ENCODE peak calls at places on chromosomes 2 and 18, in four cellular contexts. S, N, J and D are unnamed samples.

GRCh38 chr2:174688079-174688478 is 76.2 kb downstream of the CHRNA1 start:
- DNase-seq in N (no peak), J (no peak), S (peak), D (no peak)

GRCh38 chr2:238498691-238499295 is 72.1 kb downstream of the ASB1 start:
- DNase-seq in J (no peak), N (no peak), S (no peak), D (no peak)

GRCh38 chr18:63540131-63540530 is 2.0 kb upstream of the SERPINB12 start:
- DNase-seq in J (no peak), S (no peak), N (no peak), D (no peak)

GRCh38 chr2:37855283-37856041 is 69.6 kb upstream of the RMDN2 start:
- DNase-seq in J (no peak), S (no peak), N (no peak), D (no peak)

GRCh38 chr18:23259701-23260661 is 124.7 kb downstream of the CABLES1 start:
- DNase-seq in N (peak), S (peak), J (no peak), D (no peak)

GRCh38 chr18:25962176-25962575 is 128.2 kb downstream of the SS18 start:
- DNase-seq in J (no peak), N (no peak), S (no peak), D (no peak)

GRCh38 chr18:40407913-40408312 is 1547.1 kb upstream of the PIK3C3 start:
- DNase-seq in J (no peak), S (no peak), N (no peak), D (no peak)

GRCh38 chr18:61167902-61168301 is 165.3 kb upstream of the CDH20 start:
- DNase-seq in N (no peak), J (no peak), S (no peak), D (no peak)

GRCh38 chr18:58556333-58557012 is 72.4 kb downstream of the ALPK2 start:
- DNase-seq in S (no peak), J (no peak), N (no peak), D (no peak)

GRCh38 chr18:15198116-15198389 is 450.1 kb downstream of the ANKRD30B start:
- DNase-seq in S (no peak), J (no peak), N (no peak), D (peak)

GRCh38 chr2:197869501-197870111 is 65.2 kb downstream of the PLCL1 start:
- DNase-seq in S (peak), N (no peak), J (no peak), D (no peak)
- TF ChIP-seq BHLHE40 in S (no peak), N (no peak), J (no peak), D (no peak)

DNA sequence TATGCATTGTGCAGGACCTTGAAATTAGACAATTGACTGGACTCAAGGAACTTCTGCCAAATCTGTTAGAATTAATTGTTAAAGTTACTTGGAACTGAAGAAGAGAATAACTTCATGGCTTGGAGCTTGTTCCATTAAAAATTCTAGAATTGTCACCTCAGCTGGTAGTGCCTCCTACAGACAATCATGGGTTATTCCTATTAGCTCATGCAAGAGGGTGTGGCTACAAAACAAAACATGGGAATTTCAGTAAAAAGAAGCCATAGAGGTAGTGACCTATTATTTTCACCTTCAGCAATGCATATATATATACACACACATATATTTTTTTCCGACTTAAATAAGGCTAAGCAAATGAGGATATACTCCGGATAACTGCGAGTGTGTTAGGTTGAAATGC is 181.9 kb upstream of the DTNA start:
- DNase-seq in J (no peak), S (no peak), N (no peak), D (no peak)
- TF ChIP-seq SP1 in J (no peak), S (no peak), N (no peak), D (no peak)

GRCh38 chr2:234502919-234503285 is 6.0 kb upstream of the ARL4C start:
- DNase-seq in J (no peak), N (no peak), S (no peak), D (no peak)

GRCh38 chr2:234502285-234502918 is 5.5 kb upstream of the ARL4C start:
- DNase-seq in S (no peak), J (no peak), N (no peak), D (no peak)

GRCh38 chr2:234497592-234498023 is 727 bp upstream of the ARL4C start:
- DNase-seq in N (no peak), J (no peak), S (no peak), D (no peak)

GRCh38 chr2:234496835-234497591 is at the start of gene ARL4C:
- DNase-seq in S (peak), J (no peak), N (peak), D (peak)

DNA sequence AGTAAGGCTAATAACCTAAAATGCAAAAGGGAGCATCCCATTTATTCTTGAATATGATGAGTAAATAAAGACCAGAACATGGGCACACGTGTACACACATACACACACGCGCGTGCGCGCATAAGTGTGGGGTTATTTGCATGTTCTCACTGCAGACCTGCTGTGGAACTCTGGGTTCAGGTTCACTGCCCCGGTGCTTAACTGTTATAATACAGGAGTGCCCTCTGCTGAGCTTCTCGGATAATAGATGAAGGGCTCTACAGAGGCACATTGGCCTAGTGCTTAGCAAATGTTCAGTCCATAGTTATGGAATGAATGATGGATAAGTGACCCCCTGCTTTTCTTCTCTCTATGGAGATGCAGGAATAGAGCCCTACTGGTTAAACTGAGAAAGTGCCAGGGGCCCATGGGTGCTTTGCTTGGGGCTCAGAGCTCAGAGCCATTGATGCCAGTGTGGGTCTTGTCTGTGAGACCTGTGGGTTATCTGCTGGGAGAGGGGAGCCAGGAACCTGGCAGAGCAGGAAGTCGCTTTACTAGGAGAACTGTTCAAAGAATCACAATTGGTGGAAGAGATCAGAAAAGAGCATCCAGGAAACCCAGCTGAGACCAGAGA is 3.6 kb upstream of the ARL4C start:
- DNase-seq in S (peak), J (peak), N (peak), D (peak)
- TF ChIP-seq BHLHE40 in S (no peak), J (no peak), N (no peak), D (no peak)

GRCh38 chr18:45326505-45326904 is 288.8 kb upstream of the SLC14A2 start:
- DNase-seq in N (no peak), S (no peak), J (no peak), D (no peak)
- TF ChIP-seq SP1 in N (no peak), S (no peak), J (no peak), D (no peak)

GRCh38 chr2:134861173-134861572 is 22.8 kb downstream of the ACMSD start:
- DNase-seq in S (no peak), J (no peak), N (no peak), D (no peak)
- TF ChIP-seq BHLHE40 in S (no peak), J (no peak), N (no peak), D (no peak)

GRCh38 chr2:227365833-227366232 is 13.3 kb downstream of the TM4SF20 start:
- DNase-seq in S (no peak), N (no peak), J (no peak), D (no peak)

GRCh38 chr2:227370791-227371312 is 8.3 kb downstream of the TM4SF20 start:
- DNase-seq in N (peak), S (no peak), J (no peak), D (no peak)

GRCh38 chr2:227370087-227370486 is 9.0 kb downstream of the TM4SF20 start:
- DNase-seq in S (no peak), J (no peak), N (no peak), D (no peak)

GRCh38 chr2:227363756-227364155 is 15.3 kb downstream of the TM4SF20 start:
- DNase-seq in N (no peak), J (no peak), S (peak), D (no peak)

DNA sequence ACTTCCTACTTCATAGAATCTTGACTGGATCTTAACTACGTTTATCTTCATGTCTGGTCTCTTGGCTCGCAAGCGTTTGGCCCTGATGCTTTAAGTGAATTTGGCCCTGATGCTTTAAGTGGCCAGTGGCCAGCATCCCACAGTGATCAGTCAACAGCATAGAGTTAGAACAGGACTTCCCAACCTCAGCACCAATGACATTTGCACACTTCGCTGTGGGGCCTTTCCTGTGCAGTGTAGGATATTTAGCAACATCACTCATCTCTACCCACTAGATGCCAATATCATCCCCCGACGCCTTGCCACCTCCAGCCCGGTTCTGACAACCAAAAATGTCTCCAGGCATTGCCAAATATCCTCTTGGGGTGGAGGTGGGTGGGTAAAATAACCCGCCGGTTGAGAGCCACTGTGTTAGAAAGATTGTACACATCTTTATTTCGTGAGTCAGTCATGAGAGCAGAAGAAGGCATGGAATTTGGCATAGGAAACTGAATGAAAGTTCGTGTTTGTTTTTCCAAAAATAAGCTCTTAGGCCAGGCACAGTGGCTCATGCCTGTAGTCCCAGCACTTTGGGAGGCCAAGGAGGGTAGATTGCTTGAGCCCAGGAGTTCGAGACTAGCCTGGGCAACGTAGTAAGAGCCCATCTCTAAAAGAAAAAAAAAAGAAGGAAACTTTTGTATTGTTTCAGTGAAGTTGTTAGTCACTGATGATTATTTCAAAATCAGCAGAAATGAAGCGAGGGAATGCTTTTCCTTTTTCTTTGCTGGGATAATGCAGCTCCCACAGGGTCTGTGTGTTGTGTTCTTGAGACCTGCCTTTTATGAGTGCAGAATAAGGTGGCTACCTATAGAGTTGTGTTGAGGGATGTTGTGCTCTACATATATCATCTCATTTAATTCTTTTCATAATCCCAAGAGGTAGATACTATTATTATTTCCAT is 12.0 kb downstream of the TM4SF20 start:
- DNase-seq in S (no peak), N (no peak), J (no peak), D (no peak)
- TF ChIP-seq SP1 in S (no peak), N (no peak), J (no peak), D (no peak)